ENCODE peak calls at places on chromosomes 7 and 10, in four cellular contexts. I, R, A and O are unnamed samples.

GRCh38 chr10:28291881-28292297 is 11.0 kb downstream of the MPP7 start:
- DNase-seq in A (peak; percentile 95), I (peak; percentile 50), R (no peak), O (peak; percentile 92)

GRCh38 chr7:107694395-107694794 is 33.8 kb downstream of the SLC26A4 start:
- DNase-seq in R (peak; percentile 59), A (no peak), I (no peak), O (peak; percentile 7)

GRCh38 chr10:104441601-104442000 is 88.0 kb downstream of the CFAP58 start:
- DNase-seq in I (peak; percentile 66), A (peak; percentile 83), R (no peak), O (peak; percentile 80)

GRCh38 chr7:144937199-144937598 is 101.3 kb upstream of the TPK1 start:
- DNase-seq in I (no peak), R (no peak), A (no peak), O (no peak)

GRCh38 chr10:117477961-117478670 is 64.4 kb upstream of the EMX2 start:
- DNase-seq in A (peak; percentile 92), I (peak; percentile 72), R (no peak), O (peak; percentile 95)

GRCh38 chr10:21281173-21281572 is 244.3 kb downstream of the SKIDA1 start:
- DNase-seq in A (no peak), R (no peak), I (no peak), O (no peak)

GRCh38 chr7:26369519-26370385 is 78.1 kb downstream of the SNX10 start:
- DNase-seq in I (peak; percentile 12), R (peak; percentile 57), A (peak; percentile 41), O (peak; percentile 52)

GRCh38 chr7:157405501-157405900 is 68.7 kb downstream of the DNAJB6 start:
- DNase-seq in I (no peak), A (no peak), R (no peak), O (no peak)

GRCh38 chr10:15852111-15852557 is 8.2 kb downstream of the MINDY3 start:
- DNase-seq in R (no peak), I (no peak), A (peak; percentile 25), O (peak; percentile 51)

GRCh38 chr10:95506056-95506737 is 55.0 kb downstream of the SORBS1 start:
- DNase-seq in R (no peak), I (no peak), A (no peak), O (no peak)

GRCh38 chr10:117132751-117133231 is 5.3 kb downstream of the VAX1 start:
- DNase-seq in R (no peak), I (no peak), A (no peak), O (no peak)

GRCh38 chr7:106462365-106462859 is 177.6 kb upstream of the NAMPT start:
- DNase-seq in A (peak; percentile 58), R (no peak), I (no peak), O (peak; percentile 57)

GRCh38 chr7:28484276-28484675 is 72.0 kb downstream of the CREB5 start:
- DNase-seq in I (no peak), R (no peak), A (no peak), O (no peak)

GRCh38 chr7:39085189-39085588 is 107.5 kb downstream of the POU6F2 start:
- DNase-seq in R (no peak), A (no peak), I (no peak), O (no peak)

DNA sequence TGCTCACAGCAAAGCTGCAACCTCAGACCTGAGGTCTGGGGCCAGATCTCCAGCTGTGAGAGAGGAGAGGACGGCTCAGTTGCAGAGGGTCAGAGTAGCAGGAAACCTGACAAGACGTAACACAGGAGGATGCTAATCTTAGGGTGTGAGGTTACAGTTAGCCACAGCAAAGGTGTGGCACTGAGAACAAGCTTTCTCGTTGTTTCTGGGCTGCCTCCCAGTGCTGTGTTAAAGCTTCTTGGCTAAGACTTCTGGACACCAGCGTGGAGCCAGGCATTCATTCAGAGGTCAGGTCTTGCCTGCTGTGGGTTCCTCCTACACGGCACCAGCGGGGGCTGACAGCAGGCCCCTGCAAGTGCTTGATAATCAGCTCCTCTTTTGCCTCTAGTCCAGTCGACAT is 435.4 kb upstream of the DPP6 start:
- DNase-seq in R (no peak), A (no peak), I (no peak), O (no peak)
- TF ChIP-seq CTCF in R (no peak), A (no peak), I (no peak), O (no peak)

GRCh38 chr10:89301231-89301630 is 615 bp upstream of the IFIT2 start:
- DNase-seq in R (no peak), I (no peak), A (peak; percentile 47), O (peak; percentile 48)
- H3K4me3 ChIP-seq in R (peak overlapping the region; percentile 42), I (peak overlapping the region; percentile 45), A (no peak overlapping the region), O (peak overlapping the region; percentile 47)

DNA sequence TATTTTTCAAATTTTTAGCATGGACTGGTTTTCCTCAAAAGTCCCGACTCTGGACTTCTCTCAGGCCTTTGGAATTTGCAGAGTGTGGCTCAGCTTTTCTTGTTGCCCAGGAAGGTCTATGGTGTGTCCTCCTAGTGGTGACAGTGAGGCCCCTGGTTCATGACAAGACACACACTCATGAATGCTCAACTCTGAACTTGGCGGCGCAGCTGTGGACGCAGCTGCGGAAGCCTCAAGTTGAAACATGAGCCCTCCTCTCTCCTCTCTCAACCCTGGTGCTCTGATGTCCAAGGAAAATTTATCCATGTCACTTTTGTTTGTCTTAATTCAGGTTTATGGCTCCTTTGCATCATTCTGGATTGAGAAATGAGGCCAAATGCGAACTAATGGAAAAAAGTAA is 183.9 kb downstream of the HECW1 start:
- DNase-seq in I (no peak), R (no peak), A (no peak), O (no peak)
- TF ChIP-seq CTCF in I (peak; percentile 2), R (no peak), A (no peak), O (no peak)

DNA sequence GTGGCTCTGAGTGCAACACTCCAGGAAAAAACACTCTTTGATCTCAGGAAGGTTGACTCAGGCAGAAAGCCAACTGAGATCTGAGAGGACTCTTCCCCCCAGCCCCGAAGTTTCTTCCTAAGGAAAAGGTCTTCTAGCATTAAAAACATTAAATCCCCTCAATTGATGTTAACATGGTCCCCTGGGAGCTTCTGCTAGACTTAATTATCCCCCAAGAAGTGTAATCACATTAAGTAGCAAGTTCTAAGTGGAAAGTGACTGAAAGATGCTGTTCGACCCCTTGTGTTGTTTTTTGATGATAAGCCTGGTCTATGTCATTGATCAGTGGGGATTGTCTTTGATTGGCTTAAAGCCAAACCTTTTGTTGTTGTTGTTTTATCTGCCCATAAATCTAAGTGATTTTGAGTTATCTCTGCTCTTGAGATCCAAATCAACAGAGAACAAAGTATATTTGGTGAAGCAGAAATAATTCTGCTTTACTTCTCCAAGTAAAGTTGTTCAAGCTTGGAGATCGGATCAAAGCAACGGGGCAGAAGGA is 3.4 kb downstream of the NRP1 start:
- DNase-seq in A (no peak), I (no peak), R (no peak), O (no peak)
- H3K4me3 ChIP-seq in A (no peak overlapping the region), I (peak overlapping the region; percentile 86), R (no peak overlapping the region), O (peak overlapping the region; percentile 12)

GRCh38 chr10:34492081-34492480 is 323.0 kb downstream of the PARD3 start:
- DNase-seq in A (peak; percentile 95), R (no peak), I (no peak), O (peak; percentile 96)
- TF ChIP-seq CTCF in A (no peak), R (no peak), I (no peak), O (no peak)

DNA sequence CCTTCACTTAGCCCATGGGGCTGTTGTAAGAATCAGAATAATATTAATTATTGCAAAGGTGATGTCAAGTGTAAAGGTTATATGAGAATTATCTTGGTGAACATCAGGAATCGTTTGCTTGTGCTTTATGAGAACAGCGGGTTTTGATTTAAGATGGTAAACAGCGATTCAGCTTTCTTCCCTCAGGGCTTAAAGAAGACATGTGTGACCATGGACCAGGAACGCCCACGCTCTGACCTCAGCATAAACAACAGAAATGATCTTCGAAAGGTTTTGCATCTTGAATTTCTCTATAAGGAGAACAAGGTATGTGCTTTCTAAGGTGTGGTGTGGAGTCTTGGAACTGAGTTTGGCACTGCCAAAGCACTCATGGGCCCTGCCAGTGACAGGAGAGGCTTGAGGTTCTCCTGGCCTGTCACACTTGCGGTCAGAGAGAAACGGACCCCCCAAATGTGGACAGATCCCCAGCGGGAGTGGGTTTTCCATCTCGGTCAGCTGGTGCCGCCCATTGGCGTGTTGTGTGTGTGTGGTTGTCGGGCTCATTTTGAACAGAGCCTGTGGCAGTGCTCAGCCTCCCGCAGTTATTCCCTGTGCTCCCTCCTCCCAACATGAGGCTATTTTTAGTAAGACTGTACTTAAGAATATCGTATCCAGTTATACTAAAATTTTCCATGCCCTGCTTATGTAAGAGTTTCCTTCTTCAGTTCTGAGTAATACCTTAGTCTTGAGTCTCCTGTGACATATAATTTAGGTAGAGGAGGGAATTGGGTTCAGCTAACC is 7.2 kb downstream of the MINDY4 start:
- DNase-seq in R (peak; percentile 36), A (no peak), I (peak; percentile 81), O (no peak)
- H3K4me3 ChIP-seq in R (no peak overlapping the region), A (no peak overlapping the region), I (peak overlapping the region; percentile 19), O (no peak overlapping the region)

GRCh38 chr7:100035865-100036264 is 13.7 kb upstream of the ZSCAN21 start:
- DNase-seq in A (no peak), I (no peak), R (no peak), O (no peak)

GRCh38 chr7:100033526-100033925 is 16.0 kb upstream of the ZSCAN21 start:
- DNase-seq in A (no peak), I (no peak), R (no peak), O (no peak)

GRCh38 chr7:100040575-100040974 is 9.0 kb upstream of the ZSCAN21 start:
- DNase-seq in A (no peak), R (no peak), I (no peak), O (no peak)

GRCh38 chr7:100034871-100035510 is 14.6 kb upstream of the ZSCAN21 start:
- DNase-seq in I (no peak), A (no peak), R (no peak), O (peak; percentile 30)

GRCh38 chr7:100038326-100038725 is 11.2 kb upstream of the ZSCAN21 start:
- DNase-seq in A (no peak), R (no peak), I (no peak), O (no peak)
- TF ChIP-seq CTCF in A (no peak), R (no peak), I (no peak), O (no peak)

DNA sequence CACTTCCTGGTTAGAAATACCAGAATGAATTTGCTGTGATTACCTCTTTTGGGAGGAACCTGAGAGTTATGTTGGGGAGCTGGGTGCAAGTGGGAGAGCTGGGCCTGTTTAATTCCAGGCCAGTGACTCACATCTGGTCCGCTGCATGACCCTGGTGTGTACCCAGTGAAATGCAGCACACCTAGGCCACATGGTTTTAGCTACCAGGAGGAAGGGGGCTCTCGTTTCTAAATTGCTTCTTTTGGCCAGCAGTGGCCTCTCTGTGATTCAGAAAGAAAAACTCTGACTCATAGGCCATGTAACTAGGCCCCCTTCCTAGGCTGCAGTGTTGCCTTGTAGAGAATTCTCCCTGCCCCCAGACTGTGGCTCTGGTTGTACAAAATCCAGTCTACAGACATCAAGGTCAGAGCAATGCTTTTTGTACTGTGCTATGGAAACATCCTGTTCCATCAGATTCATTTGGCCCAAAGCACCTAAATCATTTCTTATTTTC is 6.7 kb downstream of the AGFG2 start:
- DNase-seq in A (peak; percentile 89), I (peak; percentile 80), R (peak; percentile 35), O (peak; percentile 73)
- H3K4me3 ChIP-seq in A (no peak overlapping the region), I (no peak overlapping the region), R (no peak overlapping the region), O (no peak overlapping the region)

GRCh38 chr10:102669206-102670064 is 25.2 kb downstream of the TRIM8 start:
- DNase-seq in A (peak; percentile 42), R (no peak), I (no peak), O (peak; percentile 60)
- TF ChIP-seq CTCF in A (peak; percentile 54), R (no peak), I (peak; percentile 30), O (no peak)